ENCODE peak calls at places on chromosomes 11 and 22, in seven cellular contexts. H is IMR-90; T is CD8-positive, alpha-beta T cell; M is stomach; G is fibroblast of lung; L is upper lobe of right lung; K is tibial artery. O is an unnamed sample.

GRCh38 chr22:17472886-17473285 is 90.4 kb upstream of the SLC25A18 start:
- DNase-seq in H (no peak), T (no peak), M (no peak), G (no peak), L (no peak), K (no peak), O (no peak)

GRCh38 chr11:124961972-124962609 is 8.1 kb downstream of the CCDC15 start:
- DNase-seq in H (peak; percentile 85), T (no peak), M (no peak), G (peak; percentile 69), L (no peak), K (no peak), O (no peak)

GRCh38 chr22:46106279-46107022 is 43.9 kb upstream of the PPARA start:
- DNase-seq in H (no peak), T (no peak), M (no peak), G (no peak), L (no peak), K (no peak), O (no peak)

GRCh38 chr11:84660257-84660656 is 966.9 kb downstream of the DLG2 start:
- DNase-seq in H (no peak), T (no peak), M (no peak), G (no peak), L (no peak), K (no peak), O (no peak)

GRCh38 chr11:70517996-70518907 is 119.9 kb downstream of the CTTN start:
- DNase-seq in H (peak; percentile 64), T (no peak), M (no peak), G (peak; percentile 96), L (peak; percentile 33), K (no peak), O (no peak)

GRCh38 chr11:114140826-114141225 is 81.3 kb downstream of the ZBTB16 start:
- DNase-seq in H (no peak), T (no peak), M (no peak), G (no peak), L (no peak), K (no peak), O (no peak)

GRCh38 chr11:76613901-76614300 is 56.6 kb downstream of the LRRC32 start:
- DNase-seq in H (no peak), T (no peak), M (no peak), G (no peak), L (no peak), K (peak; percentile 46), O (no peak)

GRCh38 chr11:98143661-98144060 is 877.1 kb upstream of the CNTN5 start:
- DNase-seq in H (no peak), T (no peak), M (no peak), G (no peak), L (no peak), K (no peak), O (no peak)

GRCh38 chr22:18033204-18033998 is 9.0 kb upstream of the MICAL3 start:
- DNase-seq in H (peak; percentile 41), T (no peak), M (no peak), G (peak; percentile 63), L (no peak), K (peak; percentile 79), O (no peak)

GRCh38 chr22:29524440-29525191 is 28.9 kb downstream of the THOC5 start:
- DNase-seq in H (peak; percentile 13), T (no peak), M (peak; percentile 27), G (peak; percentile 25), L (no peak), K (no peak), O (peak; percentile 10)

GRCh38 chr22:26722159-26722558 is 64.8 kb downstream of the MIAT start:
- DNase-seq in H (peak; percentile 63), T (no peak), M (no peak), G (peak; percentile 81), L (no peak), K (no peak), O (no peak)

GRCh38 chr11:24866743-24867142 is 369.9 kb downstream of the LUZP2 start:
- DNase-seq in H (no peak), T (no peak), M (no peak), G (no peak), L (no peak), K (no peak), O (no peak)

GRCh38 chr11:13011366-13012036 is 2.4 kb downstream of the RASSF10 start:
- DNase-seq in H (no peak), T (no peak), M (no peak), G (no peak), L (no peak), K (no peak), O (no peak)
- H3K27ac ChIP-seq in H (no peak overlapping the region), T (no peak overlapping the region), M (peak overlapping the region; percentile 84), G (no peak overlapping the region), L (no peak overlapping the region), K (no peak overlapping the region), O (no peak overlapping the region)

GRCh38 chr11:94814238-94814976 is 46.3 kb downstream of the AMOTL1 start:
- DNase-seq in H (no peak), T (no peak), M (no peak), G (no peak), L (no peak), K (no peak), O (no peak)
- H3K4me3 ChIP-seq in H (no peak overlapping the region), T (no peak overlapping the region), M (no peak overlapping the region), G (no peak overlapping the region), L (no peak overlapping the region), K (no peak overlapping the region), O (no peak overlapping the region)

GRCh38 chr11:128343134-128343514 is 244.2 kb downstream of the ETS1 start:
- DNase-seq in H (no peak), T (no peak), M (no peak), G (no peak), L (no peak), K (no peak), O (no peak)
- H3K4me1 ChIP-seq in H (peaks cover 9% of the 10 kb centered on the region), T (peaks cover 58% of the 10 kb centered on the region), M (no peaks in the 10 kb centered on the region), G (no peaks in the 10 kb centered on the region), L (peaks cover 9% of the 10 kb centered on the region), K (no peaks in the 10 kb centered on the region), O (peaks cover 34% of the 10 kb centered on the region)

GRCh38 chr22:38454011-38454360 is 1.0 kb downstream of the KCNJ4 start:
- DNase-seq in H (no peak), T (no peak), M (no peak), G (no peak), L (no peak), K (no peak), O (no peak)
- H3K27ac ChIP-seq in H (no peak overlapping the region), T (no peak overlapping the region), M (no peak overlapping the region), G (no peak overlapping the region), L (no peak overlapping the region), K (no peak overlapping the region), O (peak overlapping the region; percentile 78)

GRCh38 chr11:61515686-61516085 is 7.1 kb downstream of the LRRC10B start:
- DNase-seq in H (no peak), T (no peak), M (no peak), G (no peak), L (no peak), K (no peak), O (no peak)
- H3K4me3 ChIP-seq in H (no peak overlapping the region), T (no peak overlapping the region), M (no peak overlapping the region), G (no peak overlapping the region), L (no peak overlapping the region), K (no peak overlapping the region), O (no peak overlapping the region)

GRCh38 chr11:78334109-78334508 is 83.5 kb downstream of the GAB2 start:
- DNase-seq in H (no peak), T (no peak), M (no peak), G (no peak), L (no peak), K (no peak), O (no peak)
- H3K4me1 ChIP-seq in H (no peaks in the 10 kb centered on the region), T (no peaks in the 10 kb centered on the region), M (peaks cover 20% of the 10 kb centered on the region), G (no peaks in the 10 kb centered on the region), L (peaks cover 19% of the 10 kb centered on the region), K (peaks cover 32% of the 10 kb centered on the region), O (peaks cover 43% of the 10 kb centered on the region)

GRCh38 chr22:37631448-37632173 is 7.9 kb upstream of the SH3BP1 start:
- DNase-seq in H (no peak), T (no peak), M (no peak), G (no peak), L (no peak), K (no peak), O (no peak)

GRCh38 chr22:37628830-37629229 is 10.6 kb upstream of the SH3BP1 start:
- DNase-seq in H (no peak), T (no peak), M (no peak), G (no peak), L (no peak), K (no peak), O (no peak)

GRCh38 chr22:37630839-37631435 is 8.5 kb upstream of the SH3BP1 start:
- DNase-seq in H (no peak), T (no peak), M (peak; percentile 56), G (no peak), L (no peak), K (no peak), O (no peak)

GRCh38 chr22:37627545-37627944 is 11.9 kb upstream of the SH3BP1 start:
- DNase-seq in H (no peak), T (peak; percentile 58), M (no peak), G (no peak), L (no peak), K (peak; percentile 68), O (no peak)

DNA sequence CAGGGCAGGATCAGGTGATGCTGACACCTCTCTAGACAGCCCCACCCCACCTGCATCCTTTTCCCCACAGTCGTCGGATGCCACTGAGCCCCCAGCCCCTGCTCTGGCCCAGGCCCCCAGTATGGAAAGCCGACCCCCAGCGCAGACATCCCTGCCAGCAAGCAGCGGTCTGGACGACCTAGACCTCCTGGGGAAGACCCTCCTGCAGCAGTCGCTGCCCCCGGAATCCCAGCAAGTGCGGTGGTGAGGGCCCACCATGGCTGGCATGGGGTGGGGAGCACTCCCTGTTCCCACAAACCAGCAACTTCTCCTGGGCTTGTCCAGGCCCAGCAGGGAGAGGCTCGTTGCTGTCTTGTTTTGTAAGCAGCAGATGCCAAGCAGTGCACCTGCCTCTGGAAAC is 9.5 kb upstream of the SH3BP1 start:
- DNase-seq in H (no peak), T (no peak), M (no peak), G (no peak), L (no peak), K (no peak), O (no peak)
- H3K27ac ChIP-seq in H (no peak overlapping the region), T (no peak overlapping the region), M (no peak overlapping the region), G (no peak overlapping the region), L (no peak overlapping the region), K (no peak overlapping the region), O (no peak overlapping the region)

O was measured in heart right ventricle.